ENCODE peak calls at places on chromosomes 2 and 18, in four cellular contexts. R, Z, F and I are unnamed samples.

GRCh38 chr2:133109772-133110171 is 439.8 kb upstream of the LYPD1 start:
- DNase-seq in R (no peak), F (no peak), Z (no peak), I (no peak)

GRCh38 chr18:71815305-71815704 is 728.8 kb downstream of the CBLN2 start:
- DNase-seq in Z (no peak), R (no peak), F (no peak), I (no peak)

GRCh38 chr2:231613054-231613654 is 20.5 kb downstream of the TEX44 start:
- DNase-seq in Z (no peak), R (no peak), F (no peak), I (no peak)

GRCh38 chr18:48297139-48297538 is 112.0 kb downstream of the ZBTB7C start:
- DNase-seq in R (no peak), Z (no peak), F (no peak), I (no peak)

GRCh38 chr2:128300621-128301020 is 18.0 kb downstream of the HS6ST1 start:
- DNase-seq in Z (no peak), R (no peak), F (no peak), I (no peak)

GRCh38 chr18:21243041-21243431 is 1.0 kb downstream of the GREB1L start:
- DNase-seq in R (no peak), Z (no peak), F (no peak), I (no peak)

GRCh38 chr2:164456599-164456998 is 164.7 kb downstream of the GRB14 start:
- DNase-seq in R (no peak), F (no peak), Z (no peak), I (no peak)

GRCh38 chr2:182649316-182649715 is 66.7 kb upstream of the DNAJC10 start:
- DNase-seq in Z (no peak), R (peak), F (no peak), I (peak)

GRCh38 chr2:157587576-157587975 is 41.1 kb downstream of the ACVR1C start:
- DNase-seq in R (no peak), F (no peak), Z (no peak), I (no peak)

GRCh38 chr2:62152000-62152399 is 43.9 kb upstream of the B3GNT2 start:
- DNase-seq in Z (no peak), R (no peak), F (no peak), I (no peak)

GRCh38 chr18:2240311-2240705 is 331.0 kb downstream of the METTL4 start:
- DNase-seq in Z (no peak), R (no peak), F (no peak), I (no peak)

GRCh38 chr2:69095246-69095645 is 82.3 kb downstream of the ANTXR1 start:
- DNase-seq in F (no peak), Z (no peak), R (no peak), I (no peak)

GRCh38 chr18:74257083-74257482 is 34.7 kb downstream of the CYB5A start:
- DNase-seq in F (no peak), R (no peak), Z (no peak), I (no peak)

GRCh38 chr2:20561703-20562454 is 89.0 kb downstream of the HS1BP3 start:
- DNase-seq in Z (no peak), R (no peak), F (peak), I (no peak)

GRCh38 chr2:156526950-156527636 is 90.9 kb downstream of the GPD2 start:
- DNase-seq in R (no peak), Z (no peak), F (no peak), I (no peak)

GRCh38 chr2:169741-170140 is 94.1 kb downstream of the SH3YL1 start:
- DNase-seq in R (no peak), Z (no peak), F (no peak), I (no peak)

GRCh38 chr18:48959921-48960920 is 9.5 kb upstream of the SMAD7 start:
- DNase-seq in F (no peak), Z (no peak), R (no peak), I (no peak)

GRCh38 chr2:157592983-157593382 is 35.7 kb downstream of the ACVR1C start:
- DNase-seq in R (no peak), F (no peak), Z (no peak), I (no peak)

GRCh38 chr18:45686892-45687611 is 36.9 kb upstream of the SLC14A1 start:
- DNase-seq in R (no peak), Z (no peak), F (peak), I (peak)

GRCh38 chr18:37042381-37042780 is 213.5 kb downstream of the KIAA1328 start:
- DNase-seq in R (no peak), F (no peak), Z (no peak), I (no peak)

GRCh38 chr2:99748344-99748743 is 258.5 kb upstream of the REV1 start:
- DNase-seq in R (no peak), F (no peak), Z (no peak), I (no peak)

GRCh38 chr2:221492606-221493005 is 79.5 kb downstream of the EPHA4 start:
- DNase-seq in Z (no peak), R (no peak), F (no peak), I (no peak)

GRCh38 chr2:30705711-30706533 is 101.3 kb downstream of the CAPN13 start:
- DNase-seq in Z (no peak), F (no peak), R (no peak), I (no peak)

GRCh38 chr2:162430323-162430722 is 86.4 kb downstream of the GCA start:
- DNase-seq in Z (no peak), R (no peak), F (no peak), I (no peak)

GRCh38 chr18:36441426-36441870 is 143.9 kb downstream of the FHOD3 start:
- DNase-seq in Z (no peak), F (no peak), R (no peak), I (no peak)

GRCh38 chr2:45004569-45005181 is 4.6 kb downstream of the SIX2 start:
- DNase-seq in R (no peak), F (no peak), Z (no peak), I (no peak)

GRCh38 chr2:179932786-179933185 is 71.4 kb upstream of the ZNF385B start:
- DNase-seq in Z (no peak), R (no peak), F (no peak), I (no peak)

GRCh38 chr2:39300044-39300820 is 56.5 kb upstream of the CDKL4 start:
- DNase-seq in R (no peak), F (no peak), Z (no peak), I (no peak)

GRCh38 chr18:49619792-49620191 is 57.9 kb downstream of the LIPG start:
- DNase-seq in F (no peak), R (no peak), Z (no peak), I (no peak)

GRCh38 chr2:207796585-207797350 is 27.1 kb upstream of the FZD5 start:
- DNase-seq in Z (no peak), F (no peak), R (no peak), I (no peak)

GRCh38 chr2:72153026-72153791 is 5.5 kb upstream of the CYP26B1 start:
- DNase-seq in F (no peak), R (no peak), Z (no peak), I (no peak)

DNA sequence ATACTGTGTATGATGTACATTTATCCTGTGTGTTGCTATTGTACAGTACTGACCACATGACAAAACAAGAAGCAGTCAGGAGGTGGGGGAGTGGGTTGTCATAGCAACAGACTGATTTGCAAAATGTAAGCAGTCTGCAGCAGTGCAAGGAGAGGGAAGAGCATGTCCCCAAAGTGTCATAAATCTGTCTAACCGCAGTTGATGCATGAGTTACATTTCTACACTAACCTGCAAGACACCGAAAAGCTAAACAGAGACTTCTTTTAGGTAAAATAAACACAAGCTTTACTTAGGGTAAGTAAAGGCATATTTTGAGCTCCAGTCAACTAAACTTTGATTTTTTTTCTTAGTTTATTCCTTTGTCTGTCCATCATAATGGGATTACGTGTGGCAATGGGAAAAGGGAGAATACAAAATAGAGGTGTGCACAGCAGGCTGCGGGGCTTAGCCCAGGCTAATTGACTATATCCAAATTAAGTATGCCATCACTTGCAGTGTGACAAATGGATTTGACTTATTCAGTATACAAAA is 134.5 kb downstream of the MEIS1 start:
- DNase-seq in F (no peak), R (no peak), Z (no peak), I (no peak)
- TF ChIP-seq SPI1 in F (no peak), R (no peak), Z (no peak), I (no peak)

GRCh38 chr2:148935791-148936190 is 60.8 kb downstream of the KIF5C start:
- DNase-seq in F (no peak), R (no peak), Z (no peak), I (no peak)
- TF ChIP-seq SPI1 in F (no peak), R (no peak), Z (no peak), I (no peak)

GRCh38 chr2:42663106-42663755 is 94.8 kb downstream of the MTA3 start:
- DNase-seq in Z (peak), F (peak), R (peak), I (peak)

GRCh38 chr2:42659601-42660000 is 91.2 kb downstream of the MTA3 start:
- DNase-seq in R (no peak), F (no peak), Z (no peak), I (peak)

GRCh38 chr2:42663828-42664227 is 95.4 kb downstream of the MTA3 start:
- DNase-seq in F (no peak), Z (no peak), R (no peak), I (no peak)
- TF ChIP-seq SPI1 in F (peak), Z (peak), R (peak), I (peak)

GRCh38 chr18:26468931-26469340 is 79.4 kb downstream of the KCTD1 start:
- DNase-seq in Z (no peak), R (peak), F (peak), I (no peak)
- TF ChIP-seq SPI1 in Z (no peak), R (no peak), F (no peak), I (no peak)

GRCh38 chr2:238101891-238102841 is 2.0 kb downstream of the ESPNL start:
- DNase-seq in R (no peak), F (no peak), Z (no peak), I (no peak)

GRCh38 chr2:238099709-238100048 is 461 bp upstream of the ESPNL start:
- DNase-seq in R (no peak), Z (no peak), F (no peak), I (no peak)

GRCh38 chr2:238098854-238099708 is 1.1 kb upstream of the ESPNL start:
- DNase-seq in R (no peak), Z (no peak), F (peak), I (no peak)

GRCh38 chr2:238100821-238101771 is 956 bp downstream of the ESPNL start:
- DNase-seq in R (no peak), F (no peak), Z (no peak), I (no peak)

GRCh38 chr2:238100049-238100820 is at the start of gene ESPNL:
- DNase-seq in Z (no peak), F (peak), R (no peak), I (no peak)
- TF ChIP-seq SPI1 in Z (no peak), F (no peak), R (no peak), I (no peak)

GRCh38 chr18:69215151-69215550 is 185.5 kb upstream of the DOK6 start:
- DNase-seq in Z (no peak), F (no peak), R (no peak), I (no peak)

GRCh38 chr18:69222089-69222488 is 178.6 kb upstream of the DOK6 start:
- DNase-seq in R (no peak), Z (no peak), F (no peak), I (no peak)

GRCh38 chr18:69217271-69217670 is 183.4 kb upstream of the DOK6 start:
- DNase-seq in Z (no peak), R (no peak), F (no peak), I (no peak)

GRCh38 chr18:69220529-69220928 is 180.2 kb upstream of the DOK6 start:
- DNase-seq in R (no peak), F (no peak), Z (no peak), I (no peak)

DNA sequence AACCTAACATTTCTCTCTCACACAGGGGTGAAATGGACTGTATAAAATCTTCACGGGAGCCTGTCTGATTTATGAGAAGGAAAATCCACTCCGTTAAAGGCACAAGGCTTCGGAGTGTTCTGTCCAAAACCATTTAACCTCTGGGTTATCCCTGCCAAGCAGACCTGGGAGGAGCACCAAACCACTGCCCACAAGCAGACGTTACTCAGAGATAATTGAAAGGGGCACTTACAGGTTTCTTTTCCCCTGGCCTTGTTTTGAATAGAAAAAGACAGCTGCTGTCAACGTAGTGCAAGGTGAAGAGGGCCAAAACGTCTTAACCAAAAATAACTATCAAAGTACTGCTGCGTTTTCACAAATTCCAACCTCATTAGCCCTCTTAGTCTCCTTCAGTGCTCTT is 184.3 kb upstream of the DOK6 start:
- DNase-seq in R (no peak), Z (no peak), F (no peak), I (no peak)
- TF ChIP-seq SPI1 in R (no peak), Z (no peak), F (no peak), I (no peak)

DNA sequence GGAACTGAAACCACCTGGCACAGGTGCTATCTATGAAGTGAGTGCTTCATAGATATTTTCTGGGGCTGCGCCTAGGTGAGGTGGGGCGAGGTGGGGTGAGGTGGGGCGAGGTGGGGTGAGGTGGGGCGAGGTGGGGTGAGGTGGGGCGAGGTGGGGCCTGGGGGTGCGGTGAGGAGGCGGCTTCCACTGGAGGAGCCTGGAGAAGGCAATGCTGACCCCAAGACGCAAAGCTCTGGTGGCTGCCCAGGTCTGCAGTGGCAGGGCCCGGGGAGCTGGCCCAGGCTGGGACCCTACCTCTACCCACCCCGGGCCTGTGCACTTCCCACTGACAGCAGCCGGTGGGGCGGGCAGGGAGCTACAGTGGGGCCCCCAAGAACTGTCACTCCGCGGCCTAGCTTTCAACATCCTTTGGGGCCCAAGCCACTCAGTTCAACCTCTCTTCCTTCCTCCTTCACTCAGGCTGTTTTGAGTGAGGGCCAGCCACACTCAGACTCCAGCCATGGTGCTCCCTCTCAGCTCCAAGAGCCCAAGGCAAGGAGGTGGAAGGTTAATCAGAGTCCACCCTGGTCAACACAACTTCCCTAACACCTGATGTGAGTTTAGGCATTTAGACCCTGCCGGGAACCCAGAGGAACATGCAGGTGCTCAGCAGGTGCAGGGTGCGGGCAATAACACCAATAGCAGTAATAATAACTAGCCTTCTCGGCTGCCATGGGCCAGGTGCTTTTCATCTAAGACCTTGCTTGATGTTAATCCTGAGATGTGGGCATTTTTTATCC is 93.7 kb downstream of the ZFP36L2 start:
- DNase-seq in F (no peak), Z (no peak), R (no peak), I (peak)
- TF ChIP-seq SPI1 in F (no peak), Z (no peak), R (peak), I (peak)

DNA sequence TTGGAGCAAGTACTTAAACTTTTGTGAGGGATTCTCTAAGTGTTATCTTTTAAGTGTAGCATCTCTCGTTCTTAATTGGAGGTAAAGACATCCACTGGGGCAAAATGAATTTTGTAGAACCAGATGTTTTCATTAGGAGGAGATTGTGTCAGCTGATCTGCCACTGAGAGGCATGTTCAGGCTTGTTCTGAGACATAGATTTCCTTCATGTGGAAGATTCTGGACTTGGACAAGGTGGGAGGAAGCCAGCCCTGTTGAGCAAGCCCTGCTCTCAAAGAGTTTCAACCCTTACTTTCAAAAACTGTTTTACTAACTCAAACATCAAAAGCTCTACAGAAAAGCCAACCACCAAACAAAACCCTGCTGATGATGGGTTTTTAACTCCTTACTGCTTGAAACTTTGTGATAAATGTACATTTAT is 6.5 kb downstream of the MAP4K4 start:
- DNase-seq in Z (no peak), F (no peak), R (no peak), I (no peak)
- TF ChIP-seq SPI1 in Z (no peak), F (no peak), R (no peak), I (no peak)

DNA sequence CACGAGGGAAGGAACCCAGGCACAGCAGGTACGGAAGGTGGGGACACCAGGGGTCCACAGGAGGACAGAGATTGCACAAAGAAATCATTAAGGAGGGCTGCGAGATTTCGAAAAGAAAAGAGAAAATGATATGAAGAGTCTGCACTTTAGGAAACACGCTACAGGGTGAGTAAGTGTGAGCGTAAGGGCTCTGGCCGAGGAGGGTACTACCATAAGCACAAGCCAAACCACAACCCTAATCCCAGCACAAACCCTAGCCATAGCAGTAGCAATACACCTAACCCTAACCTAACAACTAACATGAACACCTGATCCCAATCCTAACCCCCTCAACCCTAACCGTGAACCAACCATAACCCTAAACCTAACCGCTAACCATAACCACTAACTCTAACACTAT is 104.0 kb downstream of the ZNF516 start:
- DNase-seq in F (no peak), R (no peak), Z (no peak), I (no peak)
- TF ChIP-seq SPI1 in F (no peak), R (no peak), Z (no peak), I (no peak)